ENCODE peak calls at places on chromosome 14, in seven cellular contexts. H is HepG2, G is GM12878, U is K562, Z is H1, M is GM12891, Q is SK-N-SH. Y is an unnamed sample.

GRCh38 chr14:70898346-70898745 is 8.9 kb upstream of the PCNX1 start:
- DNase-seq in G (no peak), Z (no peak), H (no peak), Q (no peak), U (no peak), M (no peak), Y (no peak)

GRCh38 chr14:93897476-93897845 is 29.7 kb upstream of the FAM181A start:
- DNase-seq in G (no peak), U (no peak), Z (no peak), H (no peak), Q (no peak), M (no peak), Y (no peak)

GRCh38 chr14:32044454-32044853 is 32.6 kb upstream of the ARHGAP5 start:
- DNase-seq in U (no peak), G (no peak), H (no peak), M (no peak), Z (no peak), Q (no peak), Y (no peak)

GRCh38 chr14:84749191-84749945 is 780.6 kb upstream of the FLRT2 start:
- DNase-seq in M (no peak), H (no peak), Q (no peak), U (no peak), Z (no peak), G (no peak), Y (no peak)

GRCh38 chr14:80845877-80846276 is 95.7 kb downstream of the CEP128 start:
- DNase-seq in U (no peak), Z (no peak), Q (no peak), G (no peak), H (no peak), M (no peak), Y (no peak)

GRCh38 chr14:91349481-91350074 is 68.0 kb downstream of the CCDC88C start:
- DNase-seq in Z (no peak), G (peak), U (no peak), M (no peak), Q (no peak), H (no peak), Y (no peak)

GRCh38 chr14:103140316-103141109 is 17.3 kb downstream of the TNFAIP2 start:
- DNase-seq in Q (no peak), H (peak), Z (no peak), U (no peak), G (peak), M (no peak), Y (no peak)

GRCh38 chr14:72714094-72714493 is 179.8 kb downstream of the DPF3 start:
- DNase-seq in M (peak), G (peak), U (no peak), H (no peak), Q (no peak), Z (no peak), Y (peak)

GRCh38 chr14:79581912-79582576 is 629.3 kb downstream of the DIO2 start:
- DNase-seq in U (no peak), M (no peak), Q (no peak), H (no peak), G (no peak), Z (no peak), Y (no peak)
- TF ChIP-seq TAF1 in U (no peak), M (no peak), Q (no peak), H (no peak), G (no peak), Z (no peak), Y (no peak)

DNA sequence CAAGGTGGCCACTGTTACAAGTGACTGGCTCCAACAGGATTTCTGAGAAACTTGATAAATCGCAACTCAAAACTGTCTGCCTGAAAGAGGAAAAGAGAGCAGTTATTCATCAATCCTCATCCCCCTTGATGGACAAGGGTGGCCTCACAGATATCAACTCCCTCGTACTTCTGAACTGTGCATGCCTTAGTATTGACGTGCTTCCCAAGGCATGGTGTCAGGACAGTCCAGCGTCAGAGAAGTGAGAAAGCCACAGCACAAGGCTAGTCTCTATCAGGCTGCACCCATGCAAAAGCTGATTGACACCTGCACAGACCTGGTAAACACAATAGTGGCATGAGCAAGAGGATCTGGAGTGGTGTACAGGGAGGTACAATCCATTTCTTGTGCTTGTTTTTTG is 125.5 kb upstream of the SLC35F4 start:
- DNase-seq in G (no peak), H (no peak), Q (no peak), U (no peak), Z (no peak), M (no peak), Y (no peak)
- TF ChIP-seq TAF1 in G (no peak), H (no peak), Q (no peak), U (no peak), Z (no peak), M (no peak), Y (no peak)

GRCh38 chr14:51242545-51243490 is 2.8 kb downstream of the TMX1 start:
- DNase-seq in Q (no peak), H (no peak), Z (no peak), M (no peak), G (no peak), U (no peak), Y (no peak)
- TF ChIP-seq TAF1 in Q (no peak), H (no peak), Z (no peak), M (no peak), G (no peak), U (no peak), Y (no peak)

DNA sequence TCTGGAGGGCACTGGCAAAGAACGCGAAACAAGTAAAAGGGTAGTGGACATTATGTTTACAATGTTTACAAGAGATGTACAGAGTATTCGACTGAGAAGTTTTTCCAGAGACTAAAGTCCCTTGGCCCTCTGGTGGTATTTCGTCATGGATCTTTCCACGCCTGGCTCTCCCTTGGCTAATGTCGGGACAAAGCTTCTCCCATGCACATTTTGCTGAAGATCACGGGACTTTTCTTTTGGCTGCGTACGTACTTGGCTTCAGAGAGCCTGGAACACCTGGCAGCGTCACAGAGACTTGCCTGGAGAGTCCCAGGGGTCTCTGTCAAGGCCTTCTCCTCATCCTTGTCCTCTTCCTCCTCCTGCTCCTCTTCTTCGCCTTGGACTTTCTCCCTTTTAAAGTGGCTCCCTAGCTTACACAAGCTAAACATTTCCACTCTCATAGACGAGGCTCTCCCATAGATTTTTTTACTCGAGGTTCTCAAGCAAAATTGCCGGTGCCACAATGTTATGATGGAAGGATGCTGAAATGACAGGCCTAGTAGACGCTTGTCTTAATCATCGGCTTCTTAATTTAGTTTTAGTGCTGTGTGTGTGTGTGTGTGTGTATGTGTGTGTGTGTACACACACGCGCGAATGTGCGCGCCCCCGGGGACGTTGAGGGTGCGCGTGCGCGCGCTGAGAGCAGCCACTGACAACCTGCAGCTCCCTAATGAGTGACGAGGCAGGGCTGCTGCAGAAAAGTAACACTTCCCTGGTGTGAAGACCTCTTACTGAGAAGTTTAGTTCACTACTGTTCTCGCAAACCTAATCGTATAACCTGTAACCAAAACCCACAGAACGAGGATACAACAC is 4.9 kb upstream of the FOXG1 start:
- DNase-seq in M (no peak), H (no peak), Z (no peak), G (no peak), Q (no peak), U (no peak), Y (no peak)
- TF ChIP-seq TAF1 in M (no peak), H (no peak), Z (no peak), G (no peak), Q (no peak), U (no peak), Y (no peak)

DNA sequence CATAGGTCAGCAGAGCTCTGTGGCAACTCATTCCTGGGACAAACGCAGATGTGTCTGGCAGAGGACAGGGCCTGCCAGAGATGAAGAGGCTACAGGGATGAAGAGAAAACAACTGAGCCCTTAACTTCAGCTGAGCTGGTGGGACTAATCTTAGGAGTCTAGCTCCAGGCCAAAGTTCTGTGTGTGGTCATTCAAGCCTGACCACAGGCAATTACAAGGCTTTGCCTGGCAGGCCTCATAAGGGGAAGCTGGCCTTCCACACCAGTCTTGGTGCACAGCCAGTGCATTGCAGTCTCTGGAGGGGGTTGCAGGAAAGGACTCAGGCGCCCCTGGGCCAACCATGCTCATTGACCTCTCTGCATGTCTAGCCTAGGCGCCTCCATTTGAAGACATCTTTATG is 127.6 kb upstream of the DAAM1 start:
- DNase-seq in M (no peak), G (no peak), U (no peak), Q (no peak), H (no peak), Z (no peak), Y (no peak)
- TF ChIP-seq TAF1 in M (no peak), G (no peak), U (no peak), Q (no peak), H (no peak), Z (no peak), Y (no peak)

GRCh38 chr14:75286313-75286712 is 7.7 kb downstream of the FOS start:
- DNase-seq in H (no peak), Z (no peak), U (no peak), M (no peak), G (no peak), Q (peak), Y (no peak)
- TF ChIP-seq TAF1 in H (no peak), Z (no peak), U (no peak), M (no peak), G (no peak), Q (no peak), Y (no peak)

GRCh38 chr14:100234511-100234910 is 4.4 kb upstream of the YY1 start:
- DNase-seq in U (no peak), Z (no peak), M (no peak), Q (no peak), G (no peak), H (no peak), Y (no peak)
- TF ChIP-seq TAF1 in U (no peak), Z (no peak), M (no peak), Q (no peak), G (no peak), H (no peak), Y (no peak)

GRCh38 chr14:95052016-95052585 is 105.2 kb downstream of the DICER1 start:
- DNase-seq in Q (no peak), U (no peak), M (no peak), G (no peak), Z (no peak), H (no peak), Y (no peak)

GRCh38 chr14:95057147-95057546 is 100.2 kb downstream of the DICER1 start:
- DNase-seq in H (no peak), Q (no peak), M (no peak), Z (no peak), U (no peak), G (no peak), Y (no peak)

GRCh38 chr14:95056476-95056875 is 100.9 kb downstream of the DICER1 start:
- DNase-seq in H (no peak), U (no peak), Q (no peak), Z (no peak), M (no peak), G (no peak), Y (no peak)

GRCh38 chr14:95055318-95055717 is 102.0 kb downstream of the DICER1 start:
- DNase-seq in U (no peak), G (no peak), M (no peak), H (no peak), Z (no peak), Q (no peak), Y (no peak)

GRCh38 chr14:95054346-95055280 is 102.7 kb downstream of the DICER1 start:
- DNase-seq in M (no peak), H (no peak), G (no peak), Q (no peak), U (no peak), Z (no peak), Y (no peak)
- TF ChIP-seq TAF1 in M (no peak), H (no peak), G (no peak), Q (no peak), U (no peak), Z (no peak), Y (no peak)